ENCODE peak calls at places on chromosomes 2 and 18, in nine cellular contexts. H is A673, J is H1, Z is stomach, T is hepatocyte, B is GM13976, W is GM23338, F is adrenal gland, N is psoas muscle. C is an unnamed sample.

GRCh38 chr18:45839415-45840395 is 14.2 kb downstream of the SIGLEC15 start:
- DNase-seq in H (peak), J (no peak), Z (peak), T (peak), B (no peak), W (peak), F (peak), N (no peak), C (no peak)

GRCh38 chr18:4035521-4035920 is 419.6 kb downstream of the DLGAP1 start:
- DNase-seq in H (peak), J (no peak), Z (no peak), T (no peak), B (no peak), W (peak), F (no peak), N (no peak), C (no peak)

GRCh38 chr2:111072220-111072871 is 48.4 kb upstream of the BCL2L11 start:
- DNase-seq in H (no peak), J (no peak), Z (no peak), T (no peak), B (no peak), W (no peak), F (peak), N (no peak), C (no peak)

GRCh38 chr2:173028671-173029070 is 47.0 kb upstream of the MAP3K20 start:
- DNase-seq in H (no peak), J (no peak), Z (no peak), T (peak), B (no peak), W (no peak), F (no peak), N (no peak), C (no peak)

GRCh38 chr2:149383340-149383739 is 53.0 kb downstream of the LYPD6 start:
- DNase-seq in H (no peak), J (no peak), Z (no peak), T (no peak), B (no peak), W (no peak), F (no peak), N (no peak), C (no peak)

GRCh38 chr2:205716126-205716525 is 33.8 kb downstream of the NRP2 start:
- DNase-seq in H (no peak), J (no peak), Z (no peak), T (no peak), B (no peak), W (peak), F (no peak), N (no peak), C (no peak)

GRCh38 chr18:35041752-35042379 is 653 bp downstream of the MAPRE2 start:
- DNase-seq in H (no peak), J (no peak), Z (no peak), T (no peak), B (no peak), W (no peak), F (no peak), N (no peak), C (no peak)

GRCh38 chr2:119484834-119485233 is 39.4 kb downstream of the SCTR start:
- DNase-seq in H (no peak), J (no peak), Z (no peak), T (peak), B (peak), W (no peak), F (no peak), N (no peak), C (peak)

GRCh38 chr18:63540131-63540530 is 2.0 kb upstream of the SERPINB12 start:
- DNase-seq in H (peak), J (no peak), Z (no peak), T (no peak), B (no peak), W (peak), F (no peak), N (no peak), C (no peak)

GRCh38 chr2:117068371-117068770 is 746.1 kb upstream of the DDX18 start:
- DNase-seq in H (no peak), J (no peak), Z (no peak), T (peak), B (no peak), W (no peak), F (no peak), N (no peak), C (no peak)

GRCh38 chr2:173355866-173356508 is 1.3 kb downstream of the CDCA7 start:
- DNase-seq in H (no peak), J (no peak), Z (no peak), T (peak), B (no peak), W (no peak), F (no peak), N (peak), C (no peak)

GRCh38 chr18:51051105-51051712 is 21.2 kb downstream of the SMAD4 start:
- DNase-seq in H (peak), J (no peak), Z (no peak), T (peak), B (peak), W (peak), F (no peak), N (no peak), C (no peak)

GRCh38 chr2:232537079-232537478 is 2.4 kb upstream of the CHRNG start:
- DNase-seq in H (no peak), J (no peak), Z (no peak), T (no peak), B (peak), W (peak), F (no peak), N (peak), C (no peak)

GRCh38 chr2:168369087-168369486 is 87.0 kb upstream of the CERS6 start:
- DNase-seq in H (no peak), J (no peak), Z (no peak), T (no peak), B (no peak), W (no peak), F (no peak), N (no peak), C (no peak)

GRCh38 chr18:58044370-58045264 is 591 bp downstream of the NEDD4L start:
- DNase-seq in H (peak), J (no peak), Z (peak), T (peak), B (peak), W (peak), F (peak), N (peak), C (no peak)

GRCh38 chr2:95552911-95553310 is 38.9 kb upstream of the TRIM43 start:
- DNase-seq in H (no peak), J (no peak), Z (peak), T (no peak), B (no peak), W (peak), F (no peak), N (peak), C (no peak)

GRCh38 chr2:172053486-172053885 is 31.8 kb upstream of the DLX1 start:
- DNase-seq in H (no peak), J (no peak), Z (no peak), T (no peak), B (no peak), W (no peak), F (no peak), N (no peak), C (no peak)

GRCh38 chr2:164896634-164897033 is 55.0 kb upstream of the COBLL1 start:
- DNase-seq in H (peak), J (no peak), Z (no peak), T (peak), B (no peak), W (no peak), F (no peak), N (no peak), C (no peak)

GRCh38 chr2:8803658-8804379 is 33.6 kb downstream of the KIDINS220 start:
- DNase-seq in H (peak), J (no peak), Z (peak), T (peak), B (peak), W (no peak), F (peak), N (peak), C (no peak)

GRCh38 chr18:36297419-36298112 is at the start of gene FHOD3:
- DNase-seq in H (no peak), J (no peak), Z (peak), T (peak), B (peak), W (peak), F (peak), N (peak), C (no peak)

GRCh38 chr2:203126971-203127370 is 111.8 kb upstream of the CYP20A1 start:
- DNase-seq in H (peak), J (no peak), Z (no peak), T (no peak), B (no peak), W (no peak), F (no peak), N (no peak), C (no peak)

GRCh38 chr2:71606244-71606643 is 152.9 kb downstream of the DYSF start:
- DNase-seq in H (no peak), J (no peak), Z (peak), T (no peak), B (no peak), W (no peak), F (peak), N (peak), C (peak)

GRCh38 chr2:120431386-120432292 is 85.7 kb downstream of the INHBB start:
- DNase-seq in H (no peak), J (no peak), Z (no peak), T (no peak), B (no peak), W (no peak), F (no peak), N (no peak), C (no peak)

GRCh38 chr18:6482198-6482977 is 67.7 kb upstream of the L3MBTL4 start:
- DNase-seq in H (peak), J (peak), Z (peak), T (peak), B (peak), W (peak), F (peak), N (peak), C (no peak)

GRCh38 chr2:185891804-185892411 is 153.3 kb downstream of the FSIP2 start:
- DNase-seq in H (no peak), J (no peak), Z (no peak), T (no peak), B (no peak), W (no peak), F (no peak), N (no peak), C (no peak)

GRCh38 chr18:53268455-53268854 is 928.5 kb downstream of the DCC start:
- DNase-seq in H (peak), J (no peak), Z (no peak), T (no peak), B (no peak), W (peak), F (no peak), N (no peak), C (no peak)

GRCh38 chr2:196277002-196277401 is 105.6 kb upstream of the STK17B start:
- DNase-seq in H (peak), J (no peak), Z (no peak), T (peak), B (peak), W (peak), F (no peak), N (no peak), C (no peak)

GRCh38 chr2:10120938-10121574 is 1.5 kb upstream of the RRM2 start:
- DNase-seq in H (peak), J (no peak), Z (no peak), T (peak), B (no peak), W (no peak), F (no peak), N (no peak), C (no peak)

GRCh38 chr2:42762155-42762554 is 1.8 kb downstream of the OXER1 start:
- DNase-seq in H (no peak), J (no peak), Z (no peak), T (no peak), B (no peak), W (no peak), F (no peak), N (no peak), C (no peak)

GRCh38 chr18:49581369-49581768 is 19.5 kb downstream of the LIPG start:
- DNase-seq in H (no peak), J (no peak), Z (no peak), T (no peak), B (no peak), W (no peak), F (no peak), N (no peak), C (no peak)

GRCh38 chr2:203925512-203926158 is 10.9 kb upstream of the ICOS start:
- DNase-seq in H (no peak), J (no peak), Z (no peak), T (no peak), B (no peak), W (no peak), F (no peak), N (no peak), C (no peak)

GRCh38 chr2:223930002-223930976 is 14.8 kb downstream of the WDFY1 start:
- DNase-seq in H (no peak), J (no peak), Z (peak), T (peak), B (no peak), W (peak), F (peak), N (peak), C (no peak)

GRCh38 chr2:60882971-60883753 is 1.8 kb downstream of the REL start:
- DNase-seq in H (peak), J (no peak), Z (no peak), T (peak), B (peak), W (peak), F (no peak), N (no peak), C (no peak)

GRCh38 chr2:25690058-25690457 is 16.7 kb upstream of the DTNB start:
- DNase-seq in H (peak), J (no peak), Z (peak), T (peak), B (no peak), W (no peak), F (no peak), N (no peak), C (no peak)

GRCh38 chr18:50356036-50356945 is 18.6 kb upstream of the SKA1 start:
- DNase-seq in H (no peak), J (no peak), Z (no peak), T (no peak), B (peak), W (peak), F (peak), N (no peak), C (no peak)

GRCh38 chr18:48782381-48782841 is 168.4 kb downstream of the SMAD7 start:
- DNase-seq in H (no peak), J (no peak), Z (no peak), T (peak), B (no peak), W (no peak), F (no peak), N (peak), C (no peak)

GRCh38 chr2:217934321-217935131 is 68.3 kb downstream of the TNS1 start:
- DNase-seq in H (peak), J (no peak), Z (no peak), T (no peak), B (no peak), W (no peak), F (peak), N (peak), C (no peak)

GRCh38 chr2:210063306-210063705 is 60.9 kb downstream of the RPE start:
- DNase-seq in H (no peak), J (no peak), Z (no peak), T (no peak), B (no peak), W (no peak), F (no peak), N (no peak), C (no peak)

GRCh38 chr2:149068996-149069888 is 30.7 kb downstream of the LYPD6B start:
- DNase-seq in H (no peak), J (no peak), Z (no peak), T (no peak), B (no peak), W (no peak), F (no peak), N (no peak), C (no peak)

GRCh38 chr2:219836647-219837177 is 209.3 kb downstream of the SLC4A3 start:
- DNase-seq in H (peak), J (no peak), Z (no peak), T (no peak), B (no peak), W (no peak), F (no peak), N (no peak), C (no peak)
- TF ChIP-seq CTCF in H (peak), J (no peak), Z (no peak), T (peak), B (no peak), W (peak), F (no peak), N (peak), C (peak)

DNA sequence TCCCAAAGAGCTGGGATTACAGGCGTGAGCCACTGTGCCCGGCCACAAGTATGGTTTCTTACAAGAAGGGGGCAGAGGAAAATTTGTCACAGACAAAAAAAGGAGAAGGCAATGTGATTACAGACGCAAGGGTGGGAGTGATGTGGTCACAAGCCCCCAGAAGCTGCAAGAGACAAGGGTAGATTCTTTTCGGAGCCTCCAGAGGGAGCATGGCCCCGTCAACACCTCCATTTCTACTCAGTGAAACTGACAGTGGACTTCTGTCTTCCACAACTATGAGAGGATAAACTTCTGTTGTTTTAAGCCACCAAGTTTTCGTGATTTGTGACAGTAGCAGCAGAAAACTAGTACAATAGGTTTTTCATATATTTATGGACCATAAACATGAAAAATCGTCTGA is 2.1 kb upstream of the TCF7L1 start:
- DNase-seq in H (peak), J (no peak), Z (no peak), T (peak), B (no peak), W (peak), F (no peak), N (no peak), C (no peak)
- TF ChIP-seq CTCF in H (peak), J (peak), Z (no peak), T (peak), B (no peak), W (peak), F (no peak), N (peak), C (peak)

GRCh38 chr2:237875234-237876055 is 16.0 kb downstream of the RAMP1 start:
- DNase-seq in H (no peak), J (no peak), Z (no peak), T (peak), B (no peak), W (no peak), F (no peak), N (peak), C (no peak)

GRCh38 chr2:237872178-237872887 is 12.9 kb downstream of the RAMP1 start:
- DNase-seq in H (no peak), J (no peak), Z (no peak), T (peak), B (no peak), W (no peak), F (no peak), N (no peak), C (no peak)

GRCh38 chr2:237874585-237875161 is 15.2 kb downstream of the RAMP1 start:
- DNase-seq in H (no peak), J (no peak), Z (no peak), T (peak), B (no peak), W (no peak), F (no peak), N (peak), C (peak)

GRCh38 chr2:237873382-237873781 is 14.0 kb downstream of the RAMP1 start:
- DNase-seq in H (no peak), J (no peak), Z (no peak), T (peak), B (no peak), W (no peak), F (no peak), N (no peak), C (no peak)

GRCh38 chr2:237873961-237874551 is 14.6 kb downstream of the RAMP1 start:
- DNase-seq in H (no peak), J (no peak), Z (no peak), T (peak), B (no peak), W (no peak), F (no peak), N (peak), C (no peak)
- TF ChIP-seq CTCF in H (no peak), J (no peak), Z (no peak), T (no peak), B (no peak), W (no peak), F (no peak), N (no peak), C (no peak)

GRCh38 chr2:231000211-231000904 is 4.4 kb downstream of the SPATA3 start:
- DNase-seq in H (no peak), J (peak), Z (peak), T (no peak), B (no peak), W (peak), F (no peak), N (no peak), C (no peak)
- TF ChIP-seq CTCF in H (peak), J (peak), Z (peak), T (no peak), B (no peak), W (peak), F (no peak), N (no peak), C (no peak)

GRCh38 chr18:28359177-28359576 is 182.2 kb upstream of the CDH2 start:
- DNase-seq in H (peak), J (no peak), Z (no peak), T (no peak), B (no peak), W (no peak), F (no peak), N (no peak), C (no peak)

DNA sequence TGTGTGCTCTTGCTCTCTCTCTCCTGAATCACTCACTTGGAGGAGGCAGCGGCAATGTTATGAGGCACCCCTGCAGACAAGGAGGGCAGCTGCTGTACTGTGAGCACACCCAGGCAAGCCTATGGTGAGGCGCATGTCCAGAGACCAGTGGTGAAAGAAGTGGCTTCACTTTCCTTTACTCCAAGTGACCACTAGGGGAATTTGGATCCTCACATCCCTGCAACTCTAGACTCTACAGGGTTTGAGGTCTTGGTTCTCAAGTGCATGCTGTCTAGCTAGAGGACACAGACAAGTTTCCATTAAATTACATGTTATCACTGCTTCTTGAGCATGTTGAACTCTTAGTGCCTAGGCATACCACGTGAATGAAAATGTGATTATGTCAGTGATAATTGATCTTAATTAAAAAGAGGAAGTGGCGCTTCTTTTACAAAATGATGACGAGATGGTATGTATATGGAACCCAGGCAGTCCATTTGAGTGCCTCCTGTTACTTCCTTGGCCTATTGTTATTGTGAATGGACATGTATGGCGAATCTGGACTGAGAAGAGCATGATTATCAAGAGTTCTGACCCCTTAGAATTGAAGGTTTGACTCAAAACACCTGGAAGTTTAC is 181.0 kb upstream of the CDH2 start:
- DNase-seq in H (peak), J (peak), Z (no peak), T (no peak), B (no peak), W (peak), F (no peak), N (no peak), C (no peak)
- TF ChIP-seq CTCF in H (peak), J (peak), Z (no peak), T (no peak), B (no peak), W (peak), F (no peak), N (no peak), C (no peak)